ENCODE peak calls at places on chromosomes 6 and 20, in six cellular contexts. T is neural progenitor cell, V is BJ, S is brain microvascular endothelial cell, C is tibial artery, F is psoas muscle. L is an unnamed sample.

GRCh38 chr20:43972051-43972450 is 57.4 kb downstream of the TOX2 start:
- DNase-seq in V (no peak), S (no peak), C (no peak), F (no peak), T (no peak), L (no peak)

GRCh38 chr6:47096233-47096887 is 54.2 kb upstream of the ADGRF1 start:
- DNase-seq in F (no peak), C (no peak), V (no peak), S (no peak), T (no peak), L (no peak)

GRCh38 chr6:2225422-2226392 is 19.7 kb downstream of the GMDS start:
- DNase-seq in T (no peak), F (no peak), S (no peak), C (no peak), V (no peak), L (no peak)

GRCh38 chr20:31675828-31676533 is 38.3 kb downstream of the COX4I2 start:
- DNase-seq in V (no peak), T (no peak), S (peak), C (no peak), F (no peak), L (no peak)

GRCh38 chr6:157631388-157631787 is 191.7 kb upstream of the SNX9 start:
- DNase-seq in F (no peak), C (no peak), T (peak), V (no peak), S (no peak), L (no peak)

GRCh38 chr6:80961166-80961565 is 791.3 kb downstream of the TENT5A start:
- DNase-seq in T (no peak), V (no peak), C (no peak), F (no peak), S (no peak), L (no peak)

GRCh38 chr6:3913077-3913957 is 64.1 kb downstream of the FAM50B start:
- DNase-seq in F (no peak), S (peak), T (no peak), V (peak), C (peak), L (peak)

GRCh38 chr6:14720411-14721102 is 525.3 kb upstream of the JARID2 start:
- DNase-seq in F (no peak), T (no peak), S (no peak), C (no peak), V (no peak), L (no peak)

GRCh38 chr6:13435477-13435876 is 51.9 kb downstream of the GFOD1 start:
- DNase-seq in C (no peak), V (no peak), F (no peak), T (no peak), S (no peak), L (no peak)

GRCh38 chr20:54772931-54773642 is 297.7 kb downstream of the DOK5 start:
- DNase-seq in V (no peak), S (no peak), T (no peak), C (no peak), F (no peak), L (no peak)

GRCh38 chr6:143698759-143699750 is 21.3 kb downstream of the PHACTR2 start:
- DNase-seq in F (no peak), T (peak), C (no peak), V (no peak), S (no peak), L (no peak)

GRCh38 chr6:136783021-136783420 is 9.3 kb downstream of the MAP3K5 start:
- DNase-seq in C (no peak), S (no peak), F (no peak), V (no peak), T (no peak), L (no peak)

GRCh38 chr20:43682446-43682845 is 15.5 kb downstream of the MYBL2 start:
- DNase-seq in V (no peak), C (no peak), F (no peak), S (no peak), T (no peak), L (no peak)

GRCh38 chr20:9241232-9241692 is 172.4 kb downstream of the PLCB4 start:
- DNase-seq in C (no peak), S (peak), F (no peak), V (peak), T (no peak), L (peak)

GRCh38 chr6:52620906-52621190 is 44.0 kb upstream of the TRAM2 start:
- DNase-seq in C (no peak), T (no peak), V (no peak), S (no peak), F (no peak), L (no peak)

GRCh38 chr6:169932491-169932890 is 181.1 kb downstream of the ERMARD start:
- DNase-seq in F (no peak), V (no peak), S (no peak), T (no peak), C (no peak), L (no peak)

GRCh38 chr6:149783551-149783950 is 34.0 kb downstream of the PCMT1 start:
- DNase-seq in T (no peak), V (no peak), C (no peak), F (no peak), S (no peak), L (no peak)

GRCh38 chr6:134175532-134176282 is 123.3 kb upstream of the SLC2A12 start:
- DNase-seq in V (no peak), S (peak), T (peak), F (peak), C (peak), L (no peak)

GRCh38 chr6:71886184-71887005 is at the start of gene RIMS1:
- DNase-seq in C (no peak), F (peak), T (peak), V (no peak), S (peak), L (no peak)

GRCh38 chr20:40562031-40562430 is 127.0 kb downstream of the MAFB start:
- DNase-seq in F (peak), T (no peak), V (no peak), S (peak), C (no peak), L (no peak)

GRCh38 chr6:166338854-166339253 is 3.5 kb downstream of the SFT2D1 start:
- DNase-seq in V (no peak), S (no peak), F (no peak), C (no peak), T (no peak), L (no peak)

GRCh38 chr6:89260832-89261231 is 43.7 kb upstream of the GABRR1 start:
- DNase-seq in S (no peak), C (no peak), F (no peak), T (no peak), V (no peak), L (no peak)

GRCh38 chr20:10111144-10111771 is 76.5 kb downstream of the ANKEF1 start:
- DNase-seq in V (no peak), F (no peak), S (no peak), C (no peak), T (no peak), L (no peak)

GRCh38 chr6:38779310-38780062 is 64.4 kb downstream of the DNAH8 start:
- DNase-seq in S (no peak), T (no peak), V (no peak), C (no peak), F (no peak), L (no peak)

GRCh38 chr20:39885975-39886649 is 802.9 kb downstream of the MAFB start:
- DNase-seq in V (peak), C (peak), F (peak), T (peak), S (peak), L (peak)

GRCh38 chr6:28651161-28651560 is 125.5 kb downstream of the GPX5 start:
- DNase-seq in T (no peak), S (peak), C (no peak), F (no peak), V (no peak), L (no peak)

GRCh38 chr6:91812596-91813274 is 1225.9 kb upstream of the MAP3K7 start:
- DNase-seq in F (no peak), C (no peak), T (no peak), S (no peak), V (no peak), L (no peak)

GRCh38 chr6:167550936-167551633 is 226.2 kb downstream of the TTLL2 start:
- DNase-seq in F (peak), V (no peak), T (no peak), C (peak), S (no peak), L (no peak)

GRCh38 chr6:132132420-132132819 is 181.2 kb upstream of the CCN2 start:
- DNase-seq in V (no peak), S (peak), C (no peak), F (no peak), T (peak), L (no peak)

GRCh38 chr20:9989066-9989724 is 45.6 kb upstream of the ANKEF1 start:
- DNase-seq in T (no peak), S (peak), V (peak), F (no peak), C (no peak), L (no peak)

GRCh38 chr6:135291288-135292116 is 110.4 kb downstream of the MYB start:
- DNase-seq in F (no peak), C (no peak), V (no peak), T (no peak), S (peak), L (no peak)

GRCh38 chr20:1334761-1335160 is 5.8 kb upstream of the SDCBP2 start:
- DNase-seq in S (no peak), T (no peak), C (no peak), F (no peak), V (no peak), L (no peak)

GRCh38 chr6:22821664-22822320 is 252.4 kb downstream of the HDGFL1 start:
- DNase-seq in C (no peak), V (no peak), S (peak), T (no peak), F (no peak), L (peak)

GRCh38 chr6:2264932-2265331 is 19.5 kb upstream of the GMDS start:
- DNase-seq in T (no peak), C (no peak), S (peak), V (no peak), F (no peak), L (no peak)

GRCh38 chr6:35049885-35050284 is 91.3 kb downstream of the TCP11 start:
- DNase-seq in C (peak), S (peak), T (no peak), F (peak), V (peak), L (peak)

GRCh38 chr20:5745416-5745968 is 4.7 kb upstream of the SHLD1 start:
- DNase-seq in C (no peak), F (no peak), T (no peak), S (no peak), V (no peak), L (no peak)

GRCh38 chr20:235891-236290 is 8.8 kb downstream of the DEFB129 start:
- DNase-seq in V (no peak), S (no peak), F (no peak), C (no peak), T (peak), L (no peak)

GRCh38 chr20:62149532-62150235 is 6.1 kb downstream of the SS18L1 start:
- DNase-seq in C (no peak), F (no peak), T (peak), S (no peak), V (no peak), L (no peak)

DNA sequence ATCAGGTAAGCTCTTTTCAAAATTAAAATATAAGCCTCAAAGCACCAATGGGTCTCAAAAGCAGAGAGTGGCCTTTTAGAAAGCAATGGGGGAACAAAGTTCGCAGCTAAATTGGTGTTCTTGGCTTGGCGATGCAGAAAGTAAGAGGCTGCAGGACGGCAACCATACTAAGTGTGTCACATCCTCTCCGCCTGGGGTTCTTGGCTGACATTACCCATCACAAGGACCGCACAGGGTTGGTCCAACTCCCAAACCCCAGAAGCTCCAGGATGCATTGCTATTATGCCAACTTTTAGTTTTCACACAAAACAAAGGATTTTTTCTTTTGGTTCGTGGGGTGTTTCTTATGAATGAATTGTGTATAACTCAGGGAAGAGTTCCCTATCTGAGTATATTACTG is 124.8 kb downstream of the PRKN start:
- DNase-seq in V (no peak), C (no peak), S (no peak), T (no peak), F (no peak), L (no peak)
- TF ChIP-seq CTCF in V (no peak), C (no peak), S (no peak), T (no peak), F (no peak), L (no peak)

GRCh38 chr20:7984192-7984591 is 35.4 kb downstream of the TMX4 start:
- DNase-seq in T (peak), V (no peak), S (no peak), C (no peak), F (no peak), L (no peak)

GRCh38 chr20:7985916-7986315 is 33.6 kb downstream of the TMX4 start:
- DNase-seq in T (no peak), F (no peak), C (no peak), S (no peak), V (no peak), L (no peak)

GRCh38 chr20:7993703-7994102 is 25.9 kb downstream of the TMX4 start:
- DNase-seq in T (no peak), S (no peak), C (no peak), F (no peak), V (no peak), L (no peak)

GRCh38 chr20:7993238-7993637 is 26.3 kb downstream of the TMX4 start:
- DNase-seq in C (no peak), S (no peak), T (no peak), F (no peak), V (no peak), L (no peak)

DNA sequence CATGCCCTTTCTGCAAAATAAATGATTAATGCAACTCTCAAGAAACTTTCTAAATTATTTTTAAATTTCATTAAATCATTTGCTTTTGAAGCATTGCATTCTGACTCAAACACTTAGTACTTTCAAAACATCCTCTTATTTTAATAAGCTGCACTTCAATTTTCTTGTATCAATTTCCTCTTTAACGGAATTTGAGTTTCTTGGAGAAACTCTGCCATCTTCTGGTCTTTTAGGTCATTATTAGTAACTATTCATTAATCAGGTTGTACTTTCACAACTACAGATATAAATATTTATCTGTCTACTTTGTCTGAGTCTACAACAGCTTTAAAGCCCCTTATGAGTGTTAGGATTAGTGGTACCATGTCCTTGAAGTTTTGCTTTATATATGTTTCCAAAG is 30.2 kb downstream of the TMX4 start:
- DNase-seq in S (no peak), F (no peak), V (no peak), C (no peak), T (no peak), L (no peak)
- TF ChIP-seq CTCF in S (no peak), F (no peak), V (no peak), C (no peak), T (no peak), L (no peak)

GRCh38 chr6:25053875-25054371 is 118.2 kb upstream of the RIPOR2 start:
- DNase-seq in S (no peak), C (no peak), T (no peak), F (no peak), V (peak), L (no peak)
- TF ChIP-seq CTCF in S (no peak), C (no peak), T (no peak), F (no peak), V (no peak), L (no peak)

GRCh38 chr20:50538276-50538675 is 28.1 kb downstream of the PTPN1 start:
- DNase-seq in T (no peak), C (no peak), V (no peak), F (no peak), S (no peak), L (no peak)

GRCh38 chr20:50534567-50534966 is 24.4 kb downstream of the PTPN1 start:
- DNase-seq in F (peak), C (no peak), V (peak), S (peak), T (no peak), L (peak)

GRCh38 chr20:50535162-50535561 is 25.0 kb downstream of the PTPN1 start:
- DNase-seq in S (no peak), C (no peak), T (no peak), F (no peak), V (no peak), L (no peak)

GRCh38 chr20:50536333-50536732 is 26.1 kb downstream of the PTPN1 start:
- DNase-seq in V (no peak), C (no peak), S (no peak), F (no peak), T (peak), L (no peak)

DNA sequence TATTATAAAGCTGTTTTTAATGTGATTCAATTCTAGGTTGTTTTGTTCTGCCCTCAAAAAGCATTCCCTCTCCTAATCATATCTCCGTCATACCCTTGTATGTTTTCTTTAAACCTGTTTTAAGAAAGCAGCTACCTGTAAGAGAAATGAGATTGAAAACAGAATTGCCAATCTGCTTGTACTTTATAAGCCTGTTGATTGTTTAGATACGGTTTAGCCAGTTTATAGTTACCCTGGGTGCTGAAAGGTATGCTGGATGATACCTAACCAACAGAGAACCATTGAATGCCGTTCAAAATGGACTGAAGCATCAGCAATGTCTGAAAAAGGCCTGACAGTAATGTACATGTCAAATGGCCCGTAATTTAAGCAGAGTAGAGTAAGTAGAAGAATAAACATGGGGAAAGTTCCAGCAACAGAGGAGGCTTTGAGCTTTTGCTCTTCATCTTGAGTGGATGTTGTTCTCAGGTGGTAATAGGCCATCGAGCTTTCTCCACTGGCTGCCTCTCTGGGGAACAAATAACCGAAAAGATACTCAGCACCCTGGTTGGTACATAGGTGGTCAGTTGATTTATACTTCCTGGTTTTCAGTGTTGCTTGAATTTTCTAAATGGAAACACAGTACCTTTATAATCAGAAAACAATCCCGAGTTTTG is 27.5 kb downstream of the PTPN1 start:
- DNase-seq in S (no peak), F (no peak), T (no peak), V (no peak), C (no peak), L (no peak)
- TF ChIP-seq CTCF in S (no peak), F (no peak), T (no peak), V (no peak), C (no peak), L (no peak)

DNA sequence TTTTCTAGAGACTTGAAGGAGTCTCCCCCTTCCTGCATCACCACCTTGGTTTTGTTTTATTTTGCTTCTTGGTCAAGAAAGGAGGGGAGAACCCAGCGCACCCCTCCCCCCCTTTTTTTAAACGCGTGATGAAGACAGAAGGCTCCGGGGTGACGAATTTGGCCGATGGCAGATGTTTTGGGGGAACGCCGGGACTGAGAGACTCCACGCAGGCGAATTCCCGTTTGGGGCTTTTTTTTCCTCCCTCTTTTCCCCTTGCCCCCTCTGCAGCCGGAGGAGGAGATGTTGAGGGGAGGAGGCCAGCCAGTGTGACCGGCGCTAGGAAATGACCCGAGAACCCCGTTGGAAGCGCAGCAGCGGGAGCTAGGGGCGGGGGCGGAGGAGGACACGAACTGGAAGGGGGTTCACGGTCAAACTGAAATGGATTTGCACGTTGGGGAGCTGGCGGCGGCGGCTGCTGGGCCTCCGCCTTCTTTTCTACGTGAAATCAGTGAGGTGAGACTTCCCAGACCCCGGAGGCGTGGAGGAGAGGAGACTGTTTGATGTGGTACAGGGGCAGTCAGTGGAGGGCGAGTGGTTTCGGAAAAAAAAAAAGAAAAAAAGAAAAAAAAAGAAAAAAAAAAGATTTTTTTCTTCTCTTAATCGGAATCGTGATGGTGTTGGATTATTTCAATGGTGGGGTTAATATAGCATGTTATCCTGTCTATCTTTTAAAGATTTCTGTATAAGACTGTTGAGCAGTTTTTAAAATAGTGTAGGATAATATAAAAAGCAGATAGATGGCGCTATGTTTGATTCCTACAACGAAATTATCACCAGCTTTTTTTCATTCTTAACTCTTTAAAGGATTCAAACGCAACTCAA is 3.1 kb downstream of the SOX4 start:
- DNase-seq in F (peak), T (peak), S (peak), C (peak), V (no peak), L (no peak)
- TF ChIP-seq CTCF in F (peak), T (peak), S (peak), C (peak), V (peak), L (peak)

GRCh38 chr6:56038764-56039163 is 163.4 kb upstream of the BMP5 start:
- DNase-seq in S (no peak), V (no peak), T (no peak), F (no peak), C (no peak), L (no peak)

GRCh38 chr6:56040875-56041274 is 165.5 kb upstream of the BMP5 start:
- DNase-seq in F (no peak), S (peak), C (no peak), V (no peak), T (no peak), L (peak)

GRCh38 chr6:56036911-56037310 is 161.5 kb upstream of the BMP5 start:
- DNase-seq in S (no peak), T (no peak), F (no peak), C (no peak), V (no peak), L (no peak)

GRCh38 chr6:56040271-56040670 is 164.9 kb upstream of the BMP5 start:
- DNase-seq in V (peak), C (no peak), S (no peak), F (no peak), T (no peak), L (no peak)

GRCh38 chr6:56037587-56037986 is 162.2 kb upstream of the BMP5 start:
- DNase-seq in S (no peak), T (no peak), C (no peak), V (no peak), F (no peak), L (no peak)
- TF ChIP-seq CTCF in S (no peak), T (no peak), C (no peak), V (no peak), F (no peak), L (no peak)

GRCh38 chr6:63759605-63760004 is 124.0 kb downstream of the PHF3 start:
- DNase-seq in T (no peak), V (no peak), S (no peak), F (no peak), C (no peak), L (no peak)
- TF ChIP-seq CTCF in T (no peak), V (no peak), S (no peak), F (no peak), C (no peak), L (no peak)

GRCh38 chr6:37702314-37702713 is 4.6 kb upstream of the MDGA1 start:
- DNase-seq in C (no peak), V (no peak), F (no peak), T (no peak), S (no peak), L (no peak)
- TF ChIP-seq CTCF in C (no peak), V (no peak), F (no peak), T (no peak), S (peak), L (no peak)

L was measured in AG04449.